ENCODE peak calls at places on chromosomes 5 and 9, in six cellular contexts. B, G, T, X, O and V are unnamed samples.

GRCh38 chr5:166916021-166916420 is 1375.4 kb upstream of the WWC1 start:
- DNase-seq in O (no peak), T (no peak), X (no peak), G (no peak), B (no peak), V (no peak)

GRCh38 chr9:88828018-88828417 is 163.2 kb upstream of the S1PR3 start:
- DNase-seq in X (no peak), G (no peak), O (no peak), B (no peak), T (peak; percentile 41), V (no peak)

GRCh38 chr5:43191740-43192557 is at the start of gene NIM1K:
- DNase-seq in O (peak; percentile 58), B (peak; percentile 53), G (no peak), T (peak; percentile 79), X (peak; percentile 53), V (peak; percentile 57)

GRCh38 chr9:129473523-129474244 is 147.2 kb downstream of the C9orf50 start:
- DNase-seq in O (no peak), X (no peak), G (no peak), B (peak; percentile 78), T (peak; percentile 77), V (peak; percentile 60)

GRCh38 chr5:22736443-22736842 is 116.7 kb downstream of the CDH12 start:
- DNase-seq in G (no peak), O (no peak), B (no peak), T (no peak), X (no peak), V (no peak)

GRCh38 chr9:78325343-78325742 is 28.4 kb downstream of the PSAT1 start:
- DNase-seq in G (no peak), B (peak; percentile 44), O (peak; percentile 66), T (peak; percentile 81), X (no peak), V (no peak)

GRCh38 chr9:108080285-108080684 is 590.7 kb upstream of the KLF4 start:
- DNase-seq in B (no peak), T (no peak), O (no peak), G (no peak), X (no peak), V (no peak)

GRCh38 chr9:82152181-82152580 is 163.6 kb downstream of the SPATA31D1 start:
- DNase-seq in X (no peak), T (no peak), G (no peak), O (no peak), B (no peak), V (no peak)

GRCh38 chr9:69198526-69199250 is 24.6 kb downstream of the TJP2 start:
- DNase-seq in X (no peak), O (no peak), G (no peak), B (no peak), T (no peak), V (no peak)

GRCh38 chr5:139636207-139636792 is 11.8 kb upstream of the CXXC5 start:
- DNase-seq in B (no peak), O (no peak), T (no peak), G (no peak), X (peak; percentile 67), V (no peak)

GRCh38 chr9:29078063-29078660 is 1504.9 kb upstream of the C9orf72 start:
- DNase-seq in O (no peak), G (peak; percentile 1), T (no peak), X (no peak), B (no peak), V (no peak)

GRCh38 chr9:98191210-98191609 is 1.2 kb downstream of the CORO2A start:
- DNase-seq in G (no peak), O (no peak), B (no peak), T (no peak), X (no peak), V (no peak)

GRCh38 chr9:113600871-113601545 is 137.5 kb downstream of the RGS3 start:
- DNase-seq in G (no peak), O (peak; percentile 23), B (no peak), T (no peak), X (no peak), V (no peak)

GRCh38 chr9:36764364-36765076 is 191.8 kb downstream of the MELK start:
- DNase-seq in T (no peak), O (no peak), B (no peak), G (no peak), X (no peak), V (no peak)

GRCh38 chr5:103340717-103341397 is 82.3 kb downstream of the MACIR start:
- DNase-seq in T (no peak), O (no peak), B (no peak), G (no peak), X (peak; percentile 13), V (no peak)

GRCh38 chr5:1536298-1537165 is 12.8 kb upstream of the LPCAT1 start:
- DNase-seq in O (peak; percentile 46), B (peak; percentile 4), G (no peak), X (peak; percentile 65), T (peak; percentile 24), V (peak; percentile 16)

GRCh38 chr5:181237758-181238385 is 5.8 kb downstream of the RACK1 start:
- DNase-seq in G (no peak), T (no peak), B (no peak), X (no peak), O (no peak), V (no peak)

GRCh38 chr5:75236322-75237316 is at the start of gene ANKRD31:
- DNase-seq in T (peak; percentile 85), X (peak; percentile 91), B (peak; percentile 91), G (no peak), O (peak; percentile 93), V (peak; percentile 80)

DNA sequence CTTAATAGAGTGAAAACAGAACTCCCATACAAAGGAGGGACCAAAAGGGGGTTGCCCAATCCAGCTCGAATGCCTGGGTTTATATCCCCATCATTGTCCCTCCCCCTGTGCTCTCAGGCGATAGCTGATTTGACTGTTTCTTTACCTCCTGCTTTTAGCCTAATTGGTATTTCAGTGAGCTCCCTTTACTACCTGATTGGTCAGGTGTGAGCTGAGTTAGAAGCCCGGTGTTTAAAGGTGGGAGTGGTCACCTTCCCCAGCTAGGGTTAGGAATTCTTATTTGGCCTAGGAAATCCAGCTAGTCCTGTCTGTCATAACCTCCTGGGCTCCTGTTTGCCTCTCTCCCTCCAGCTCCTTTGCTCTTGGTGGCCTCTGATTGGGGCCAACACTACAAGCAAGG is 53.5 kb upstream of the RPL26L1 start:
- DNase-seq in X (no peak), T (no peak), B (no peak), O (no peak), G (no peak), V (no peak)
- TF ChIP-seq POLR2A in X (no peak), T (no peak), B (no peak), O (no peak), G (no peak), V (no peak)

DNA sequence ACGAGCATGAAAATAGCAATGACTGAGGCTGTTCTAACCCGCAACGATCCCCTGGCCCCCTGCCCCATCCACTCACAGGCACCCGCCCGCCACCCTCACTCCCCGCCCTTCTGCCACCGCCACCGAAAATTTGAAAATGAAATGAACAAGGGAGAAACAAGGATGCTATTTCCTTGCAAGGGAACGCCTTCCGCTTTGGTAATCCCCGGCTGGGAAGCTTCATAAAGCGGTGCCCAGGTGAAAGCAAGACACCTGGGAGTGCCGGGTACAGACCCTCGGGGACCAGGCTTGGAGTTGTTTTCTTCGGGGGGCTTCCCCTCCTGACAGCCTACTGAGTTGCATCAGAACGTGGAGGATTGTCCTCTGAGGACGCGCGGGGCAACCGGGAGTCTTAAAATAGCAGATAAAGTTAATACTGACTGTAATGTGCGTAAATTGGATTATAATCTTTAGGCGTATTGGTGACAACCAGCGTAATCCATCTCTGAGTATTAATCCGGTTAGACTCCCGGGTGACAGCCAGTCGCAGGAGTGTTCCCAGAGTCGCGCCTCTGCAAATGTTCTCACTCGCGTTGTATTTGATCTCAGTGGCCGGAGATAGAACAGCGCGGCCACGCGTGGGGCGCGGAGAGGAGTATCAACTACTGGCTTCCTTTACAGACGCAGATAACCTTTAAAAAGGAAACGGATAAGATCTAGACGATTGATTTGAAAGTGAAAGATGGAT is 885 bp upstream of the MLLT3 start:
- DNase-seq in T (peak; percentile 50), O (peak; percentile 57), B (peak; percentile 54), G (no peak), X (no peak), V (no peak)
- TF ChIP-seq POLR2A in T (no peak), O (no peak), B (no peak), G (no peak), X (no peak), V (no peak)

DNA sequence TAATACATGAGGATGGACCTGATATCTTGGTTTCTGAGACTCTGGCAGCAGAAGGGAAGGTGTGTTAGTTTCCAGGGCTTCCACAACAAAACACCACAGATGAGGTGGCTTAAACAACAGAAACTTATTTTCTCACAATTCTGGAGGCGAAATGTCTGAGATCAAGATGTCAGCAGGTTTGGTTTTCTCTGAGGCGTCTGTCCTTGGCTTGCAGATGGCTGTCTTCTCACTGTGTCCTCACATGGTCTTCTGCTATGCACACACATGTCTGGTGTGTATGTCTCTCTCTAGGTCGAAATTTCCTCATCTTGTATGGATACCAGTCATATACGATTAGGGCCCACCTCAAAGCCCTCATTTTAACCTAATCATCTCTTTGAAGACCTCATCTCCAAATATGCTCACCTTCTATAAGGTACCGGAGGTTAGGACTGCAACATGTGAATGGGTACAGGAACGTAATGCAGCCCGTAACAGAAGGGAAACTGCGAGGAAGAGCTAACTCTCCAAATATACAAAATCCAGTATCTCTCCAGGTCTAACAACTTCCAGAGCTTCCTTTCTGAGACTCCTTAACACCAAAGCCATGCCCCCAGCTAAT is 139.8 kb upstream of the SMARCA2 start:
- DNase-seq in G (no peak), B (no peak), X (no peak), T (no peak), O (no peak), V (no peak)
- TF ChIP-seq POLR2A in G (no peak), B (no peak), X (peak; percentile 49), T (no peak), O (no peak), V (no peak)

GRCh38 chr9:133134419-133135190 is 13.6 kb upstream of the RALGDS start:
- DNase-seq in O (peak; percentile 75), G (no peak), B (no peak), T (no peak), X (no peak), V (no peak)

GRCh38 chr9:133135193-133135745 is 14.2 kb upstream of the RALGDS start:
- DNase-seq in B (peak; percentile 68), X (no peak), G (peak; percentile 96), T (peak; percentile 95), O (peak; percentile 96), V (peak; percentile 77)

GRCh38 chr9:133131506-133131905 is 10.5 kb upstream of the RALGDS start:
- DNase-seq in T (peak; percentile 77), X (no peak), O (no peak), B (no peak), G (no peak), V (no peak)

GRCh38 chr9:133132174-133132573 is 11.1 kb upstream of the RALGDS start:
- DNase-seq in B (no peak), G (no peak), O (no peak), X (no peak), T (no peak), V (no peak)

DNA sequence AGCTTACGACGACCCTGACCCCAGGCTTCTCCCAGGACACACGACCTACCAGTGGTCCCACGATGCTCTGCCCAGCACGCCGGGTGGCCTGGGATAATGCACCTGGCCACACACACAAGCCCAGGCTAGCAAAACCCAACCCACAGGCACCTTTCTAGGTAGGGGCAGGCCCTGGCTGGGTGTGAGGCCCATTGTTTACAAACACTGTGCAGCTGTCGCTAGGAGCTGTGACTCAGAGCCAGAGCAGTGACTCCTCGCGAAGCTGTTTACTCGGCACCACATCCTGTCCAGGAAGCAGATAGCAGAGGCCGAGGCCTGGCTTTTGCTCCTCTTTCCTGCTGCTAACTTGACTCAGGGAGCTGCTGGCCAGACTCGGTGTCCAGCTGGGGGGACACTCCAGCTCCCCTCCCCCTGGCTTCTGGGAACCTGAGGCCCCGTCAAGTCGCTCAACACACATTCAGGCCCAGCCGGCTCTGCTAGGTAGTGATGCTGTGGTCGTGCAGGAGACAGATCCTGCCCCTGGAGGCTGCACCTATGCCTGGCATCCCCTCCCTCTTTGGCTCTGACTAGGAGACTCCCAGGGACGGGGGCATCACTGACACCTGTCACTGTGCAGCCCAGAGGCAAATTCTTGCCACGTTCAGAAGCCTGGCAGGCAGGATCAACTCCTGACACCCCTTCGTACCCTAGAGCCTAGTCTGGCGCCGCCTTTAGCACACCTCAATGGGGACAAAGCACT is 12.8 kb upstream of the RALGDS start:
- DNase-seq in T (peak; percentile 93), O (peak; percentile 92), G (peak; percentile 100), B (peak; percentile 80), X (peak; percentile 97), V (peak; percentile 88)
- TF ChIP-seq POLR2A in T (peak; percentile 87), O (peak; percentile 83), G (no peak), B (peak; percentile 46), X (peak; percentile 54), V (peak; percentile 46)